ENCODE peak calls at places on chromosomes 7 and 10, in seven cellular contexts. J is naive thymus-derived CD8-positive, alpha-beta T cell; K is neural crest cell; O is adrenal gland; X is tibial nerve; D is activated CD4-positive, CD25-positive, alpha-beta regulatory T cell; C is activated CD4-positive, alpha-beta T cell treated with anti-CD3 and anti-CD28 coated beads, Interleukin-2, amount 50 U/mL, for 24 hours. V is an unnamed sample.

GRCh38 chr10:30365278-30365677 is 16.2 kb upstream of the MTPAP start:
- DNase-seq in J (no peak), K (no peak), O (peak), X (no peak), D (no peak), C (no peak), V (no peak)

GRCh38 chr10:16948335-16948734 is 131.1 kb upstream of the RSU1 start:
- DNase-seq in J (peak), K (no peak), O (no peak), X (no peak), D (no peak), C (no peak), V (no peak)

GRCh38 chr7:87213801-87214200 is 5.7 kb downstream of the TMEM243 start:
- DNase-seq in J (no peak), K (no peak), O (no peak), X (no peak), D (no peak), C (no peak), V (no peak)

GRCh38 chr10:29692121-29692539 is 57.4 kb upstream of the SVIL start:
- DNase-seq in J (no peak), K (no peak), O (no peak), X (no peak), D (no peak), C (no peak), V (peak)

GRCh38 chr10:5589963-5590511 is 65.3 kb downstream of the CALML3 start:
- DNase-seq in J (no peak), K (no peak), O (no peak), X (no peak), D (no peak), C (no peak), V (no peak)

GRCh38 chr7:7264306-7265040 is 82.1 kb downstream of the C1GALT1 start:
- DNase-seq in J (no peak), K (no peak), O (no peak), X (no peak), D (no peak), C (no peak), V (no peak)

GRCh38 chr10:100827819-100828743 is 82.7 kb downstream of the PAX2 start:
- DNase-seq in J (no peak), K (peak), O (peak), X (no peak), D (no peak), C (no peak), V (no peak)

GRCh38 chr10:45091968-45092367 is 91.2 kb downstream of the ZNF22 start:
- DNase-seq in J (no peak), K (no peak), O (no peak), X (no peak), D (no peak), C (no peak), V (no peak)

GRCh38 chr7:105926131-105926530 is 36.9 kb upstream of the CDHR3 start:
- DNase-seq in J (no peak), K (no peak), O (no peak), X (no peak), D (no peak), C (no peak), V (no peak)

GRCh38 chr7:151637781-151638261 is 118.1 kb upstream of the RHEB start:
- DNase-seq in J (no peak), K (no peak), O (no peak), X (no peak), D (no peak), C (no peak), V (no peak)

GRCh38 chr10:17756557-17757208 is 4.7 kb downstream of the TMEM236 start:
- DNase-seq in J (no peak), K (no peak), O (no peak), X (no peak), D (no peak), C (no peak), V (no peak)

GRCh38 chr10:117254338-117254737 is 13.4 kb downstream of the SLC18A2 start:
- DNase-seq in J (no peak), K (no peak), O (no peak), X (no peak), D (no peak), C (no peak), V (no peak)

GRCh38 chr7:40882071-40882658 is 747.4 kb downstream of the SUGCT start:
- DNase-seq in J (no peak), K (no peak), O (no peak), X (no peak), D (no peak), C (no peak), V (no peak)

GRCh38 chr7:143193880-143194279 is 10.7 kb downstream of the TAS2R39 start:
- DNase-seq in J (no peak), K (no peak), O (no peak), X (no peak), D (no peak), C (no peak), V (no peak)

GRCh38 chr7:95302976-95303375 is 21.4 kb downstream of the PON1 start:
- DNase-seq in J (no peak), K (no peak), O (no peak), X (no peak), D (no peak), C (no peak), V (no peak)

GRCh38 chr10:17033529-17034250 is 95.9 kb downstream of the CUBN start:
- DNase-seq in J (no peak), K (no peak), O (no peak), X (no peak), D (no peak), C (no peak), V (no peak)

GRCh38 chr7:20030915-20031362 is 186.2 kb downstream of the MACC1 start:
- DNase-seq in J (no peak), K (no peak), O (no peak), X (no peak), D (no peak), C (no peak), V (no peak)

GRCh38 chr7:114823290-114823689 is 98.6 kb upstream of the MDFIC start:
- DNase-seq in J (no peak), K (no peak), O (no peak), X (no peak), D (no peak), C (no peak), V (no peak)

GRCh38 chr10:80612261-80612660 is 74.6 kb downstream of the SH2D4B start:
- DNase-seq in J (no peak), K (no peak), O (no peak), X (no peak), D (no peak), C (no peak), V (no peak)

GRCh38 chr7:102834999-102835398 is 77.8 kb upstream of the LRRC17 start:
- DNase-seq in J (no peak), K (no peak), O (no peak), X (no peak), D (no peak), C (no peak), V (no peak)

GRCh38 chr10:29386347-29386999 is 97.6 kb downstream of the LYZL1 start:
- DNase-seq in J (no peak), K (no peak), O (peak), X (no peak), D (no peak), C (no peak), V (no peak)

GRCh38 chr7:49187543-49188268 is 263.4 kb downstream of the CDC14C start:
- DNase-seq in J (no peak), K (no peak), O (no peak), X (no peak), D (no peak), C (no peak), V (no peak)

GRCh38 chr10:132939957-132940790 is 2.2 kb downstream of the CFAP46 start:
- DNase-seq in J (no peak), K (peak), O (peak), X (no peak), D (no peak), C (no peak), V (no peak)

GRCh38 chr7:1024876-1025746 is 19.2 kb upstream of the GPR146 start:
- DNase-seq in J (no peak), K (no peak), O (no peak), X (no peak), D (no peak), C (no peak), V (no peak)

GRCh38 chr10:69061305-69062161 is 26.4 kb upstream of the SRGN start:
- DNase-seq in J (peak), K (no peak), O (peak), X (peak), D (no peak), C (no peak), V (no peak)

GRCh38 chr10:105538933-105539332 is 897.8 kb downstream of the SORCS3 start:
- DNase-seq in J (no peak), K (no peak), O (no peak), X (no peak), D (no peak), C (no peak), V (no peak)

GRCh38 chr7:19116121-19117080 is 1.0 kb downstream of the TWIST1 start:
- DNase-seq in J (no peak), K (no peak), O (no peak), X (no peak), D (no peak), C (no peak), V (no peak)

GRCh38 chr10:92074126-92074887 is 150.7 kb downstream of the BTAF1 start:
- DNase-seq in J (no peak), K (no peak), O (no peak), X (no peak), D (no peak), C (no peak), V (no peak)

GRCh38 chr10:124131176-124131575 is 37.8 kb upstream of the CHST15 start:
- DNase-seq in J (no peak), K (no peak), O (no peak), X (no peak), D (no peak), C (no peak), V (no peak)